ENCODE peak calls at places on chromosome 18, in four cellular contexts. F, Q, Y and B are unnamed samples.

GRCh38 chr18:61738488-61738887 is 154.3 kb downstream of the RNF152 start:
- DNase-seq in F (no peak), Q (no peak), Y (no peak), B (peak; percentile 54)

GRCh38 chr18:5890261-5890605 is 5.1 kb downstream of the TMEM200C start:
- DNase-seq in F (no peak), Q (no peak), Y (no peak), B (peak; percentile 57)

GRCh38 chr18:31581498-31582197 is 10.0 kb upstream of the TTR start:
- DNase-seq in F (no peak), Q (no peak), Y (no peak), B (no peak)

GRCh38 chr18:8548186-8548585 is 61.1 kb upstream of the RAB12 start:
- DNase-seq in F (no peak), Q (no peak), Y (no peak), B (no peak)

GRCh38 chr18:75422341-75422910 is 5.1 kb downstream of the SMIM21 start:
- DNase-seq in F (no peak), Q (no peak), Y (no peak), B (no peak)

GRCh38 chr18:49628993-49629795 is 67.3 kb downstream of the LIPG start:
- DNase-seq in F (peak; percentile 32), Q (no peak), Y (no peak), B (no peak)

GRCh38 chr18:13614701-13615288 is 111.6 kb downstream of the FAM210A start:
- DNase-seq in F (no peak), Q (peak; percentile 84), Y (no peak), B (no peak)

GRCh38 chr18:68714356-68714706 is 577 bp downstream of the TMX3 start:
- DNase-seq in F (no peak), Q (peak; percentile 59), Y (peak; percentile 43), B (peak; percentile 24)

GRCh38 chr18:8287184-8287885 is 321.9 kb upstream of the RAB12 start:
- DNase-seq in F (no peak), Q (no peak), Y (no peak), B (no peak)

GRCh38 chr18:79744625-79745024 is 53.1 kb upstream of the KCNG2 start:
- DNase-seq in F (no peak), Q (no peak), Y (no peak), B (no peak)

GRCh38 chr18:32906506-32907214 is 133.8 kb upstream of the KLHL14 start:
- DNase-seq in F (no peak), Q (no peak), Y (no peak), B (no peak)

GRCh38 chr18:9683418-9684396 is 24.4 kb upstream of the RAB31 start:
- DNase-seq in F (peak; percentile 38), Q (no peak), Y (no peak), B (peak; percentile 73)

GRCh38 chr18:74375999-74376398 is 60.4 kb downstream of the C18orf63 start:
- DNase-seq in F (no peak), Q (no peak), Y (no peak), B (no peak)

GRCh38 chr18:2994603-2995432 is 18.1 kb downstream of the LPIN2 start:
- DNase-seq in F (no peak), Q (peak; percentile 45), Y (no peak), B (peak; percentile 76)

DNA sequence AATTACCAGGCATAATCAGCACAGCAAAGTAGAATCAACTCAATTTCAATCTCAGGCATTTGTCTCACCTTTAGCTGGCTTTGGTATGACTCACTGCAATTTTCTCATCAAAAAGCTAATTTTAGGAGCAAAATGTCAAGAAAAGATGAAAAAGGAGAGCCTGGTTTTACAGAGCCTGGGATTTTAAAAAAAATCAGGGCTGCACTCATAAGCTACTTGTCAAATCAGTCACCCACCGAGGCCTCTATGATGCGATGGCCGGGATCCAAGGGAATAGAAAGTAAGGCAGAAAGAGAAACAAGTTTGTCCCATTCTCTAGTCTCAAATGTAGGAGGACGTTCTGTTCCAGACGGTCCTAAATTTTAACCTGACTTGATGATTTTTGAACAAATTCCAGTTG is 170.9 kb downstream of the SOCS6 start:
- DNase-seq in F (no peak), Q (no peak), Y (no peak), B (no peak)
- H3K27me3 ChIP-seq in F (no peaks in the 10 kb centered on the region), Q (no peaks in the 10 kb centered on the region), Y (no peaks in the 10 kb centered on the region), B (no peaks in the 10 kb centered on the region)

GRCh38 chr18:48619501-48619900 is 80.7 kb downstream of the CTIF start:
- DNase-seq in F (no peak), Q (no peak), Y (no peak), B (no peak)

GRCh38 chr18:48623468-48624220 is 84.8 kb downstream of the CTIF start:
- DNase-seq in F (no peak), Q (no peak), Y (no peak), B (no peak)

GRCh38 chr18:48621240-48621639 is 82.4 kb downstream of the CTIF start:
- DNase-seq in F (no peak), Q (no peak), Y (no peak), B (no peak)

GRCh38 chr18:48621815-48622555 is 83.2 kb downstream of the CTIF start:
- DNase-seq in F (no peak), Q (no peak), Y (no peak), B (no peak)

DNA sequence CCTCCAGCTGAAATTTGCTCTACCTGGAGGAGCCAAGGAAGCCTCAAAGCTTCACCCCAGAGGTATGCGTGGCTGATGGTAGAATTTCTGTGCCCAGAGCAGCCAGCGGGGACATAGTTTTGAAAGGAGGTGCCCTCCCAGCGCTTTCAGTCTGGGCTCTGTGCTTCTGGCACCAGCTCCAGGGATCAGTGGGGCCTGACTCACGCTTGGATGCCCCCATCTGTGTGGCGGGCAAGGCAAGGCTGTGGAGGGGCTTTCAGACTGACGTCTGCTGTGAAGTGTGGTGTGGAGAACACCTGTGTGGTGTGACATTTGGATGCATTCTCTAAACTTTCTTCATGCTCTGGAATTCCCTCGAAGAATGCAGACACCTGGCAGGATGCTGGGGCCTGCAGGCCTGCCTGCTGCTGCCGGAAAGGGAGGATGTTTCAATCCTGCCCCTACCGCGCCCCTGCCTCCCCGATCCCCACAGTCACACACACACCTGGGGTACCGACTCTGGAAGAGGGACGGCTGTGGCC is 84.1 kb downstream of the CTIF start:
- DNase-seq in F (no peak), Q (no peak), Y (no peak), B (no peak)
- H3K4me1 ChIP-seq in F (peaks cover 11% of the 10 kb centered on the region), Q (peaks cover 24% of the 10 kb centered on the region), Y (no peaks in the 10 kb centered on the region), B (peaks cover 27% of the 10 kb centered on the region)

GRCh38 chr18:11653521-11653920 is 35.5 kb upstream of the GNAL start:
- DNase-seq in F (no peak), Q (no peak), Y (no peak), B (no peak)
- H3K4me3 ChIP-seq in F (no peak overlapping the region), Q (no peak overlapping the region), Y (no peak overlapping the region), B (no peak overlapping the region)

GRCh38 chr18:36294031-36294430 is 3.5 kb upstream of the FHOD3 start:
- DNase-seq in F (no peak), Q (no peak), Y (no peak), B (no peak)
- H3K27me3 ChIP-seq in F (no peaks in the 10 kb centered on the region), Q (no peaks in the 10 kb centered on the region), Y (peaks cover 29% of the 10 kb centered on the region), B (no peaks in the 10 kb centered on the region)

GRCh38 chr18:23135679-23136325 is 517 bp downstream of the CABLES1 start:
- DNase-seq in F (peak; percentile 38), Q (no peak), Y (peak; percentile 82), B (peak; percentile 28)

GRCh38 chr18:23134780-23135678 is at the start of gene CABLES1:
- DNase-seq in F (peak; percentile 62), Q (no peak), Y (peak; percentile 71), B (peak; percentile 85)

GRCh38 chr18:23136326-23137092 is 1.2 kb downstream of the CABLES1 start:
- DNase-seq in F (peak; percentile 48), Q (no peak), Y (peak; percentile 41), B (peak; percentile 56)

GRCh38 chr18:23131693-23132319 is 3.5 kb upstream of the CABLES1 start:
- DNase-seq in F (peak; percentile 73), Q (peak; percentile 86), Y (peak; percentile 85), B (no peak)

DNA sequence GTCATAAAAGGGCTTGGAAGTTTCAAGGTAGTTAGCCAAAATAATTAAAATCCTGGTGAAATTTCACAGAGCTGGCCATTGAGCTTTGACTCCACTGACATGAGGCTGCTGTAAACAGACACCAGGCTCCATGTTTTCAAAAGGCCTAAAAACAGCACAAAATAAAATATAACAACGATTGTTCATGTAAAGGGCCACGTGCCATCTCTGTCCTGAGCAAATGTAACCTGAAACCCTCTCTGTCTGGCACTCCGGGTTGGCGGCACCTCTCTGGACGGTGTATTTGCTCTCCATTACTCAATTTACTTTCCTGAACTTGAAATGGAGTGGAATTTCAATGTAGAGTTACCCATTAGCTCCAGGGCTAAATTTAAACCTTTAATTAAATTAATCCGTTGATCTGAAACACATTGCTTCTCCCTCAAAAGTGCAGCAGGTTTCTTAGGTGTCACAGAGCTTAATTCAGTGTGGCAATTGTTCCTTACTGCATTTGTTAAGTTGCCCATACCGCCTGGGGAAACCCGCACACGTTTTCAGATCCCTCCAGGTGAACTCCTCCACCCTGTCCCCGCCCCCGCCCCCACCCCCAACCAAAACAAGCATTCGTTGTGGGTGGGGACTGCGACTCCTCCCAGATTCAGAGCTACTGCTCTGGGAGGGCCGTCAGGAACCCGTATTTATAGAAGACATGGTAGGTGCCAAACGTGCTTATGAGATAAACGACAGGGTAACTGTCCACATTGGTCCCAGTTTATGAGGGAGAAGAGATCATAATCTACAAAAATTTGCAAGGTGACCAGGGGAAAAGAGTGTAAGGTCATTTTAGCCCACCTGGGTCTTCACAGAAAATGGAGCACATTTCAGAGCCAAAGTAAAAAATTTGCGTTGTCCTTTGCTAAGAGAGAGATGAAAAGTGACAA is 1.2 kb upstream of the CABLES1 start:
- DNase-seq in F (no peak), Q (no peak), Y (peak; percentile 41), B (no peak)
- H3K4me1 ChIP-seq in F (no peaks in the 10 kb centered on the region), Q (peaks cover 19% of the 10 kb centered on the region), Y (peaks cover 16% of the 10 kb centered on the region), B (peaks cover 36% of the 10 kb centered on the region)

DNA sequence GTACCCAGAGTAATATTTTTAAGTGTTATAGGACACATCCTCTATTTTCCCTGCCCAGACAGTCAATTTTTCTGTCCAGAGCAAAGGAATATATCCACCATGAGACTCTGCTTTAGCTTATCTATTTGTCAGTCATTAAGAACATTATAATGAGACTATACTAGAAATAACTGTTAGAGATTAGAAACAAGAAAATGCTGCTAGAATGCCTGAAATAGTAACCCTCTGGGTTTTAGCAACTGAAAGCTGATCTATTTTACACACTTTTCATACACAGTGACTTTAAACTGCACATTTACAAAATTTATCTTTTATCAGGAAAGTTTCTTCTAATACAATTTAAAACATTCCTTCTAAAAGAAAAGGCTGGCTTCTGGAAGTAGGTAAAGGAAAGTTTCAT is 39.6 kb downstream of the MBD2 start:
- DNase-seq in F (no peak), Q (no peak), Y (no peak), B (no peak)
- H3K4me3 ChIP-seq in F (no peak overlapping the region), Q (no peak overlapping the region), Y (no peak overlapping the region), B (no peak overlapping the region)

GRCh38 chr18:25351280-25351772 is 640 bp downstream of the ZNF521 start:
- DNase-seq in F (peak; percentile 46), Q (peak; percentile 29), Y (peak; percentile 55), B (peak; percentile 23)
- H3K27me3 ChIP-seq in F (no peaks in the 10 kb centered on the region), Q (no peaks in the 10 kb centered on the region), Y (peaks cover 54% of the 10 kb centered on the region), B (peaks cover 19% of the 10 kb centered on the region)